ENCODE peak calls at places on chromosomes 6 and 20, in six cellular contexts. T, G, O, C, I and V are unnamed samples.
A peak's percentile ranks its signal among the peaks of the same experiment; 100 is the strongest.

GRCh38 chr6:166572370-166573261 is 13.9 kb downstream of the RAMACL start:
- DNase-seq in G (peak; percentile 25), O (peak; percentile 63), C (no peak), I (peak; percentile 79), T (peak; percentile 58), V (no peak)

GRCh38 chr20:50870572-50871161 is 60.6 kb downstream of the ADNP start:
- DNase-seq in G (peak; percentile 95), T (peak; percentile 84), C (no peak), O (no peak), I (peak; percentile 57), V (no peak)

GRCh38 chr6:134551245-134551960 is 233.5 kb upstream of the SGK1 start:
- DNase-seq in I (peak; percentile 92), O (no peak), C (no peak), G (no peak), T (no peak), V (no peak)

GRCh38 chr20:19973920-19974620 is 43.1 kb upstream of the NAA20 start:
- DNase-seq in O (peak; percentile 71), T (no peak), G (no peak), I (peak; percentile 75), C (no peak), V (no peak)

GRCh38 chr6:35426074-35426473 is 26.1 kb upstream of the FANCE start:
- DNase-seq in G (no peak), C (no peak), T (no peak), I (no peak), O (peak; percentile 71), V (no peak)

GRCh38 chr6:168030881-168031280 is 33.4 kb downstream of the KIF25 start:
- DNase-seq in C (no peak), O (no peak), I (no peak), T (no peak), G (no peak), V (no peak)

GRCh38 chr6:16776394-16777017 is 15.2 kb upstream of the ATXN1 start:
- DNase-seq in G (no peak), I (no peak), T (no peak), O (no peak), C (no peak), V (peak; percentile 52)

GRCh38 chr20:24953621-24954133 is 4.6 kb downstream of the CST7 start:
- DNase-seq in C (no peak), T (peak; percentile 45), G (no peak), I (no peak), O (no peak), V (no peak)

GRCh38 chr6:28880894-28881780 is 42.6 kb downstream of the TRIM27 start:
- DNase-seq in I (peak; percentile 59), G (peak; percentile 66), T (peak; percentile 96), C (peak; percentile 21), O (no peak), V (peak; percentile 57)

GRCh38 chr6:41371992-41372525 is 36.7 kb downstream of the NCR2 start:
- DNase-seq in T (peak; percentile 54), I (peak; percentile 32), C (peak; percentile 31), O (no peak), G (peak; percentile 44), V (no peak)

GRCh38 chr6:41370488-41371111 is 35.2 kb downstream of the NCR2 start:
- DNase-seq in G (no peak), O (no peak), I (no peak), T (peak; percentile 49), C (no peak), V (no peak)

GRCh38 chr6:41373367-41373918 is 38.0 kb downstream of the NCR2 start:
- DNase-seq in I (no peak), G (no peak), C (no peak), O (no peak), T (peak; percentile 75), V (no peak)

GRCh38 chr6:41372526-41373366 is 37.3 kb downstream of the NCR2 start:
- DNase-seq in O (no peak), I (no peak), C (no peak), T (peak; percentile 76), G (peak; percentile 38), V (no peak)

GRCh38 chr6:41371461-41371991 is 36.1 kb downstream of the NCR2 start:
- DNase-seq in O (no peak), T (peak; percentile 77), G (peak; percentile 78), C (no peak), I (peak; percentile 68), V (peak; percentile 65)
- H3K4me3 ChIP-seq in O (peak overlapping the region; percentile 38), T (peak overlapping the region; percentile 9), G (peak overlapping the region; percentile 19), C (peak overlapping the region; percentile 24), I (no peak overlapping the region), V (no peak overlapping the region)

DNA sequence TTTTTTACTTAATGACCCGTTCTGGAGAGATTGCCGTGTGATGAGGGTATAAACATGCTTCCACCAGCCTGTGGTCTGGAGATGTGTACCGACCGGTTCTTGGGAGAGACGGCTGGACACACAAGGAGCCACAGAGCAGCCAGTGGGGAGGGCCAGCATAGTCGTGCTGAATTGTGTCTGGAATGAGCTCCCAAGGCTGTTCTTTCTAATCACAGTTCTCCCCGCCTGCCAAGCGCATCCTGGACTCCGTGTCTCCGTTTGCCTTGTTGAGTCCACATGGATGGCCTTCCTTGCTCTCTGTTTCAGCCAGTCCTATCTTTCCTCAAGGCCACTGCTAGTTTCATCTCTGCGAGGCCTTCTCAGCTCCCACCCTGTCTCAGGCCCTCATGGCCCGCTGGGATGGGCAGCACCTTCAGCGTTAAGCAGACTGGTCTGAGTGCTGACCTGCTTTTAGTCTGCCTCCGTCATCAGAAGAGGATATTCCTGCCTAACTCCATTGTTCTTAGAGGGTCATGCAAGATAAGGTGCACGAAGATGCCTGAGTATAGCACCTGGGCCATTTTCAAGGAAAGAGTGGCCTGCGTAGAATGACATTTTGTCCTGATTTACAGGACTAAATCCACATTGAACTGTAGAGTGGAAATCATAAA is 20.6 kb downstream of the MANBAL start:
- DNase-seq in I (no peak), O (no peak), T (no peak), C (no peak), G (no peak), V (no peak)
- H3K27me3 ChIP-seq in I (no peaks in the 10 kb centered on the region), O (no peaks in the 10 kb centered on the region), T (no peaks in the 10 kb centered on the region), C (no peaks in the 10 kb centered on the region), G (no peaks in the 10 kb centered on the region), V (no peaks in the 10 kb centered on the region)

DNA sequence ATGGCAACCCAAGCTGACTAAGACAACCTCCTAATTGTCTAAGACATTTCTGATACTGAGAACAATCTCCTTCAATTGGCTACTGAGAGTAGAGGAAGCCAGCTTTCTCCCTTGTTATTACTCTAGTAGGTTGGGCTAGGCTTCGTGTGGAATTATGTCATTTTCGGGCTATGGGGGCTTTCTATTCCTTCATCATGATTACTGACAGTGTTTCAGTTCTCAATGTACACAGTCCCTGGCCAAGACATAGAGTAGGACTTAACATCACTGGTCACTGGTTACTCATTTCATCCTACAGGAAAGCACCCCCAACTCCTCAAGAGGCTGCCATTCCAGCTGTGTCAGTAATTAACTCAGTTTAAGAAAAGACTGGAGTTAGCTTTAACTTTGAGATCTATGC is 100.0 kb downstream of the KIF6 start:
- DNase-seq in O (no peak), G (no peak), T (no peak), I (no peak), C (no peak), V (no peak)
- H3K4me3 ChIP-seq in O (no peak overlapping the region), G (no peak overlapping the region), T (no peak overlapping the region), I (no peak overlapping the region), C (no peak overlapping the region), V (no peak overlapping the region)

GRCh38 chr20:63260943-63261807 is 6.9 kb upstream of the NKAIN4 start:
- DNase-seq in G (peak; percentile 7), C (no peak), O (no peak), I (no peak), T (no peak), V (no peak)
- H3K27me3 ChIP-seq in G (peaks cover 12% of the 10 kb centered on the region), C (peaks cover 1% of the 10 kb centered on the region), O (peaks cover 59% of the 10 kb centered on the region), I (peaks cover 40% of the 10 kb centered on the region), T (peaks cover 2% of the 10 kb centered on the region), V (peaks cover 80% of the 10 kb centered on the region)